ENCODE peak calls at places on chromosomes 3 and 15, in five cellular contexts. J is A549, L is endothelial cell of umbilical vein, X is testis, C is spleen. E is an unnamed sample.

GRCh38 chr3:58627580-58627894 is 39.0 kb downstream of the FAM3D start:
- DNase-seq in J (no peak), L (peak), X (peak), C (no peak), E (peak)

GRCh38 chr3:186257866-186258265 is 104.2 kb downstream of the DGKG start:
- DNase-seq in J (no peak), L (no peak), X (no peak), C (no peak), E (no peak)

GRCh38 chr15:99438691-99439523 is 126.9 kb upstream of the MEF2A start:
- DNase-seq in J (no peak), L (peak), X (peak), C (peak), E (no peak)

GRCh38 chr3:53753518-53754183 is 92.6 kb downstream of the CHDH start:
- DNase-seq in J (no peak), L (no peak), X (no peak), C (no peak), E (no peak)

GRCh38 chr3:198070871-198071270 is 110.9 kb downstream of the LMLN start:
- DNase-seq in J (no peak), L (no peak), X (no peak), C (no peak), E (no peak)

GRCh38 chr3:169813757-169814517 is 1.2 kb upstream of the LRRC34 start:
- DNase-seq in J (peak), L (peak), X (no peak), C (peak), E (peak)

GRCh38 chr3:77038928-77039605 is 832 bp upstream of the ROBO2 start:
- DNase-seq in J (no peak), L (no peak), X (peak), C (no peak), E (peak)

GRCh38 chr3:189655617-189656016 is 24.4 kb downstream of the TP63 start:
- DNase-seq in J (no peak), L (no peak), X (no peak), C (no peak), E (no peak)

GRCh38 chr15:101619615-101619865 is 32.6 kb downstream of the TM2D3 start:
- DNase-seq in J (no peak), L (no peak), X (no peak), C (no peak), E (no peak)

GRCh38 chr15:40929730-40930429 is 740 bp downstream of the DLL4 start:
- DNase-seq in J (peak), L (peak), X (peak), C (peak), E (peak)

GRCh38 chr3:196611761-196612483 is 27.6 kb upstream of the NRROS start:
- DNase-seq in J (no peak), L (peak), X (no peak), C (no peak), E (no peak)

GRCh38 chr15:31605467-31605931 is 278.9 kb downstream of the KLF13 start:
- DNase-seq in J (peak), L (no peak), X (peak), C (no peak), E (peak)

GRCh38 chr15:85543741-85544155 is 163.3 kb downstream of the AKAP13 start:
- DNase-seq in J (no peak), L (peak), X (peak), C (peak), E (peak)

GRCh38 chr15:85545757-85546156 is 165.4 kb downstream of the AKAP13 start:
- DNase-seq in J (no peak), L (no peak), X (no peak), C (no peak), E (no peak)

GRCh38 chr15:85542488-85542887 is 162.1 kb downstream of the AKAP13 start:
- DNase-seq in J (no peak), L (no peak), X (no peak), C (no peak), E (no peak)

GRCh38 chr15:85542895-85543331 is 162.5 kb downstream of the AKAP13 start:
- DNase-seq in J (no peak), L (peak), X (no peak), C (no peak), E (no peak)

DNA sequence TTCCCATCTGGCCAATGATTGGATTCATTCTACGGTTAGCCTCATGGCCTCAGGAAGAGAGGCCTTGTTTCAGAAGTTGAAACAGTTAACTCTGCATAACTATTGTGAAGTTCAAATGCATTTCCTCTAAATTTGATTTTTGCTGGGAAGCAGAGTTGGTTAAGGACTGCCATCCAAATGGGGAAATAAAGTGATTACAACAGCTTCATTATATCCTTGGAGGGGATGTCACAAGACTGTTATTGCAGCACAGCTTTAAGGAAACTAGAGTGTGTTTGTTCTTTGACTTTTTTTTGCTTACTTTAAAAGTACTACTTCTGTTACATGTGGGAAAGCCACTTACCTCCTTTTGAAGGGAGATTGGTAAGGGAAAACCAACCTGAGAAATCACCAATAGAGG is 164.8 kb downstream of the AKAP13 start:
- DNase-seq in J (no peak), L (no peak), X (no peak), C (no peak), E (no peak)
- H3K27ac ChIP-seq in J (no peak), L (no peak), X (no peak), C (peak), E (peak)

GRCh38 chr15:78102741-78103140 is 10.4 kb downstream of the SH2D7 start:
- DNase-seq in J (no peak), L (no peak), X (no peak), C (no peak), E (no peak)

GRCh38 chr15:78102211-78102610 is 9.8 kb downstream of the SH2D7 start:
- DNase-seq in J (no peak), L (no peak), X (no peak), C (no peak), E (no peak)

GRCh38 chr15:78104119-78104479 is 11.7 kb downstream of the SH2D7 start:
- DNase-seq in J (no peak), L (no peak), X (no peak), C (no peak), E (no peak)

GRCh38 chr15:78104566-78105500 is 12.5 kb downstream of the SH2D7 start:
- DNase-seq in J (no peak), L (no peak), X (no peak), C (peak), E (no peak)

DNA sequence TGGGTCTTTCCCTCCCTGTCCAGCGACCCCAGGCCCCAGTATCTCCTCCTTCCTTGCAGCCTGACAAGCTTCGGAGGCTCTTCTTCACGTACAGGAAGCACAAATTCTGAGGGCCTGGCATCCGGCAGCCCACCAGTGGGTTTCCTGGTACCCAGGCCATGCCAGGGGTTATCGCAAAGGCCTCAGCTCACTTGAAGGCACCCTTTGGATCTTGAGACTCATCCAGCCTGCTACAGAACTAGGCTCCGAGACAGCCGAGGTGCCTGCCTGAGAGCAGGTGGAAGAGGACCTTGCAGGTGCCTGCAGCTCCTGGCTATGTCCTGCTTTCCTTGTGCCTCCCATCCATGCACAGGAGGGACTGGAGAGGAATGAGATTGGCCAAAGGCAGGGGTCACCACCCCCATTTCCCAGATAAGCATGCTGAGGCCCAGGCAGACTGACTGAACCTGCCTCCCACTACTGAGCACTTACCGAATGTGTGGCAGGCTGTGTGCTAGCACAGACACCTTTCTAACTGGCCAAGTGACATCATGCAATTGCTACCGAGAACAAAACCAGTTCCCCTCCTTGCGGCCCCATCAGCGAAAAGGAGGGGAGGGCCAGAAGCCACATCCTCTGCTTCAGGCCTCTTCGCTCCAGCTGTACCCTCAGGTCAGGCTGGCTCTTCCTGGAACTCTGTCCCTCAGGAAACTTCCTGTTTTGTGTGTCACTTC is 11.2 kb downstream of the SH2D7 start:
- DNase-seq in J (no peak), L (no peak), X (no peak), C (peak), E (peak)
- TF ChIP-seq POLR2A in J (no peak), L (no peak), X (no peak), C (no peak), E (no peak)

GRCh38 chr3:126211569-126211968 is 31.2 kb upstream of the ALDH1L1 start:
- DNase-seq in J (no peak), L (no peak), X (no peak), C (no peak), E (no peak)

GRCh38 chr3:126216416-126216815 is 36.0 kb upstream of the ALDH1L1 start:
- DNase-seq in J (no peak), L (no peak), X (no peak), C (no peak), E (no peak)

GRCh38 chr3:126212629-126213375 is 32.4 kb upstream of the ALDH1L1 start:
- DNase-seq in J (peak), L (peak), X (peak), C (peak), E (peak)

GRCh38 chr3:126212250-126212628 is 31.9 kb upstream of the ALDH1L1 start:
- DNase-seq in J (no peak), L (no peak), X (no peak), C (no peak), E (no peak)

DNA sequence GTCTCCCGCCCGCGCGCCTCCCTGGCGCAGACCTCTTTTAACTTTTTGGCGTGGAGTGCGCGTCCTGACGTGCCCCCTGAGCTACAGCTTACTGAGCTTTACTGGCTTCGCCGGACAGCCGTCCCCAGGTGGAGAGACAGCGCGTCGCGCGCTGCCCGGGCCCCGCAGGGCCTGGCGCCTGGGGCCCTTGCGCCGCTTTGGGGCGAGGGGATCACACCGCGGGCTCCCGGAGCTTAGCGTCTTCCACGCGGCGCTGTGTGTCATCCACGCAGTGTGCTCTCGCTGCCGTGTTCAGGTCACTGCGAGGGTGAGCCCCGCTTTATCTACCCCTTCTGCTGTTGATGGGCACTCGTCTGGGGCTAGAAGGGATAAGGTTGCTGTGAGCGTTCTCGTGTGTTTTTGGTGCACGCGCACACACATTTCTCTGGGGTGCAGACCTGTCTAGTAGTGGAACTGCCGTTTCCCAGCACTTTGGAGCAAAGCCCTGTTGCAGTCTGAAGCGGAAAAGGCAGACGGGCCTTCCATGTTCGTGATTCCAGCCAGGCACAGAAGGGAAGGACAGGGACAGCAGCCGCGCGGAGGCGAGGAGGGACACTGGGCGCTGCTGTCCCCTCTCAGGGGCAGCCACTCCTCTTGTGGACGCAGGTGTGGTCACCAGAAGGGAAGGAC is 33.1 kb upstream of the ALDH1L1 start:
- DNase-seq in J (no peak), L (no peak), X (peak), C (no peak), E (no peak)
- H3K27ac ChIP-seq in J (peak), L (no peak), X (peak), C (peak), E (peak)

GRCh38 chr3:128590948-128591347 is 59.7 kb downstream of the RPN1 start:
- DNase-seq in J (no peak), L (no peak), X (no peak), C (no peak), E (no peak)

GRCh38 chr3:128592891-128593290 is 57.7 kb downstream of the RPN1 start:
- DNase-seq in J (no peak), L (no peak), X (no peak), C (no peak), E (no peak)

GRCh38 chr3:128587391-128587790 is 63.2 kb downstream of the RPN1 start:
- DNase-seq in J (no peak), L (no peak), X (no peak), C (no peak), E (no peak)

GRCh38 chr3:128588147-128588546 is 62.5 kb downstream of the RPN1 start:
- DNase-seq in J (no peak), L (no peak), X (no peak), C (no peak), E (no peak)

DNA sequence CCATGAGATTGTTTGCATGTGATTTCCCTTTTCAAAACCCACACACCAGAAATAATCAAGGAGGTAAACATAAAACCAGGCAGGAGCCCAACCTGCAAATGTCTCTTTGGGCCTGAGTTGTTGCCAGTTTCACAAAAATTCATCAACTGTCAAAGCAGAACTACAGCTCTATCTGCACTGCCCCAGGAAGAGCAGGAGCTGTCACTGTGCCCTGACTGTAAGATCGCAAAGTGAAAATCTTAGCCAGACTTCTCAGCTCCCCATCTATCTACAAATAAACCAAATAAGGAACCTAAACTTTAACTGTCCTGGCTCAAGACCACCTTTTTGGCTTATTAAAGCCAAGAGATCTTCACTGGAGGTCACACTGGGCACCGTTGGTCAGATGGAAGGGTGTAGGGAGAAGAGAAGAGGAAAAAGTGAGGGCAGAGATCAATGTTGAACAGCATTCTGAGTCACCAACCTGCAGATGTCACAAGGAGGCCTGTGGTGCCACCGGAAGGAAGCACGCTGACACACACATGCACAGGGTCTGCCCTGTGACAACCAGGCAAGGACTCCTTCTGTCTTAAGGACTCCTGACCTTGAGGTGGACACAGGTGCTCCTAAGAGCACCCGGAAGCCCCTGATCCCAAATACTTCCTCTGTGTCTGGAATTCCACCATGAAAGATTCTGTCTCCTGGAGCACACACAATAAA is 58.7 kb downstream of the RPN1 start:
- DNase-seq in J (no peak), L (no peak), X (no peak), C (no peak), E (no peak)
- TF ChIP-seq POLR2A in J (no peak), L (no peak), X (no peak), C (no peak), E (no peak)

GRCh38 chr3:23740517-23741402 is 65.0 kb upstream of the UBE2E1 start:
- DNase-seq in J (peak), L (peak), X (no peak), C (no peak), E (peak)
- H3K27ac ChIP-seq in J (peak), L (peak), X (no peak), C (peak), E (peak)

E was measured in thyroid gland.